ENCODE peak calls at places on chromosomes 11 and 22, in six cellular contexts. X is body of pancreas; J is CD8-positive, alpha-beta memory T cell; C is Peyer's patch; Y is right cardiac atrium; T is AG04450. G is an unnamed sample.

GRCh38 chr22:32698926-32699619 is 102.4 kb upstream of the TIMP3 start:
- DNase-seq in Y (peak; percentile 85), T (no peak), J (no peak), X (no peak), C (no peak), G (no peak)

GRCh38 chr22:49827307-49827852 is 293 bp downstream of the BRD1 start:
- DNase-seq in Y (no peak), J (no peak), X (no peak), T (no peak), C (no peak), G (no peak)

GRCh38 chr11:67656278-67656922 is 5.9 kb upstream of the ACY3 start:
- DNase-seq in J (no peak), X (no peak), Y (no peak), C (no peak), T (no peak), G (no peak)

GRCh38 chr11:77789731-77790476 is 30.6 kb downstream of the RSF1 start:
- DNase-seq in X (no peak), C (no peak), J (no peak), Y (no peak), T (no peak), G (no peak)

GRCh38 chr11:33970984-33971466 is 79.1 kb upstream of the LMO2 start:
- DNase-seq in Y (peak; percentile 39), C (no peak), J (no peak), X (peak; percentile 42), T (peak; percentile 4), G (no peak)

GRCh38 chr11:114296190-114296978 is at the start of gene NNMT:
- DNase-seq in T (peak; percentile 92), C (no peak), Y (peak; percentile 86), X (peak; percentile 38), J (no peak), G (no peak)

GRCh38 chr11:12693485-12694181 is 19.4 kb downstream of the TEAD1 start:
- DNase-seq in T (peak; percentile 94), X (peak; percentile 52), J (no peak), Y (peak; percentile 35), C (peak; percentile 66), G (no peak)

GRCh38 chr11:102323542-102324261 is 6.4 kb downstream of the BIRC3 start:
- DNase-seq in J (no peak), C (no peak), Y (no peak), X (no peak), T (peak; percentile 32), G (no peak)

GRCh38 chr22:38142606-38143005 is 32.1 kb upstream of the BAIAP2L2 start:
- DNase-seq in T (no peak), X (no peak), Y (no peak), J (no peak), C (no peak), G (no peak)

GRCh38 chr22:37933711-37934376 is 19.6 kb downstream of the C22orf23 start:
- DNase-seq in T (peak; percentile 55), X (peak; percentile 93), Y (peak; percentile 92), J (peak; percentile 81), C (peak; percentile 94), G (peak; percentile 65)

GRCh38 chr11:3359092-3359824 is 19.7 kb downstream of the ZNF195 start:
- DNase-seq in Y (no peak), C (no peak), T (no peak), X (no peak), J (no peak), G (no peak)

GRCh38 chr11:3357302-3357701 is 21.6 kb downstream of the ZNF195 start:
- DNase-seq in X (no peak), T (no peak), J (no peak), C (no peak), Y (no peak), G (no peak)

GRCh38 chr11:3357994-3358676 is 20.8 kb downstream of the ZNF195 start:
- DNase-seq in Y (no peak), T (no peak), X (no peak), C (no peak), J (no peak), G (no peak)

GRCh38 chr11:3353066-3353465 is 25.9 kb downstream of the ZNF195 start:
- DNase-seq in J (no peak), X (no peak), Y (no peak), T (no peak), C (no peak), G (no peak)

GRCh38 chr11:3356858-3357257 is 22.1 kb downstream of the ZNF195 start:
- DNase-seq in X (no peak), J (no peak), C (no peak), T (no peak), Y (no peak), G (no peak)
- H3K9me3 ChIP-seq in X (no peaks in the 10 kb centered on the region), J (peaks cover 68% of the 10 kb centered on the region), C (peaks cover 22% of the 10 kb centered on the region), T (peaks cover 69% of the 10 kb centered on the region), Y (peaks cover 23% of the 10 kb centered on the region), G (peaks cover 50% of the 10 kb centered on the region)

DNA sequence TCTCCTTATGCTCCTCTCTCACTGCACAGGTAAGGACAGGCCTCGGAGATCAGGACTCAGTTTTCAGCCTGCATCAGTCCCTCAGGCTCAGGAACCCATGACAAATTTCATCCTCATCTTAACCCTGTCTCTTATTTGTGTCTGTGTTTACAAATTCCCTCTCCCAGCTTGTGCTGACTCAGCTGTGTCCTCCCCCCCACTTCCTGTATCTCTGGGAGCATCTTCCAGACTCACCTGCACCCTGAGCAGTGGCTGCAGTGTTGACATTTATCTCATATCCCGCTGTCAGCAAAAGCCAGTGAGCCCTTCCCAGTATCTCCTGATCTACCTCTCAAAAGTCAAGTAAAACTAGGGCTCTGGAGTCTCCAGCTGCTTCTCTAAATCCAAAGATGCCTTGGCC is 65.6 kb upstream of the VPREB1 start:
- DNase-seq in T (no peak), J (no peak), X (no peak), C (no peak), Y (no peak), G (no peak)
- H3K9me3 ChIP-seq in T (no peaks in the 10 kb centered on the region), J (no peaks in the 10 kb centered on the region), X (no peaks in the 10 kb centered on the region), C (no peaks in the 10 kb centered on the region), Y (no peaks in the 10 kb centered on the region), G (no peaks in the 10 kb centered on the region)

GRCh38 chr22:48359613-48359965 is 1468.1 kb downstream of the BRD1 start:
- DNase-seq in C (no peak), Y (no peak), J (no peak), T (no peak), X (no peak), G (no peak)

GRCh38 chr22:48357196-48357595 is 1470.5 kb downstream of the BRD1 start:
- DNase-seq in C (peak; percentile 33), Y (no peak), J (no peak), X (no peak), T (no peak), G (no peak)

GRCh38 chr22:48358886-48359612 is 1468.6 kb downstream of the BRD1 start:
- DNase-seq in J (no peak), C (no peak), T (no peak), X (no peak), Y (no peak), G (no peak)

GRCh38 chr22:48356731-48357130 is 1470.9 kb downstream of the BRD1 start:
- DNase-seq in X (no peak), Y (no peak), T (no peak), J (no peak), C (peak; percentile 6), G (no peak)

DNA sequence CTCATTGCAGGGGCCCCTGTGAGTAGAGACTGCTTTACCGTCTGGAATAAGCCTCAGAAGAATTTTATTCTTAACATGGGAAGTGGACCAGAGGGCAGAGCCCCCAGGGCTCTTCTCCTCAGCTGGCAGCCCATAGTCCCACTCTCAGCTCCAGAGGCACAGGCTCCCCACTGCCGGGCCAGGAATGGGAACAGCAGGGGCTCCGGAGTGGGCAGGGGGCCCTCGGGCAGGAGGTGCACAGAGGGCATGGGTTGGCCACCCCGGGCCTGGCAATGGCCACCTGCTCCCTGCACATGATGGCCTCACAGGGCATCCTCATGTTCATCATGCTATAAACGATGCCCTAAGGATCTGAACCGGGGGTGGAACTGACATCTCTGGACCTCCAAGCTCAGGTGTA is 1469.7 kb downstream of the BRD1 start:
- DNase-seq in X (no peak), J (no peak), C (no peak), Y (no peak), T (no peak), G (no peak)
- H3K9me3 ChIP-seq in X (no peaks in the 10 kb centered on the region), J (no peaks in the 10 kb centered on the region), C (no peaks in the 10 kb centered on the region), Y (no peaks in the 10 kb centered on the region), T (peaks cover 71% of the 10 kb centered on the region), G (no peaks in the 10 kb centered on the region)

DNA sequence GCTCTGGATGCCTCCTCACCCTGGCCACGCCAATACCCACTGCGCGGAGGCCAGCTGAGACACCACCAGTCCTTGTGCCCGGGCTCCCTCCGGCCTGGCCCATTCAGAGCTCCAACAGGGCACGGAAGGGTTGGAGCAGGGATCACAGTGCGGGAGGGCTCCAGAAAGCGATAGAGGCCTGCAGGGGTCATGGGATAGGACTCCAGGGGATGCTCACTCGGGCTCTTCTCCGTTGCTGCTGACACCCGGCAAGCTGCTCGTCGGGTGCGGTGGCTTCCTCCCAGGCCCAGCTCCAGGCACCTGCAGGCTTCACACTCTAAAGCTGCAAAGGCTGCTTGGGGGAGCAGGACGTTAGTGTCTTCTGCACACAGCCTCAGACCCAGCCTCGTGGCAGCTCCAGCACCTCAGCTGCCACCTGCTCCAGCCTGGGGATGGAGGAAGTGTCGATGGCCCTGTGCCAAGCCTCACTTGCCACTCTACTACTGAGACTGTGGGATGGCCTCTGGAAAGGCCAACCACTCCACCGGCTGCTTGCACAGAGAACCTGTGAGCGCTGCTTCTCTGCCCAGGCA is 10.6 kb downstream of the WNT7B start:
- DNase-seq in J (no peak), Y (no peak), C (no peak), T (no peak), X (peak; percentile 62), G (no peak)
- H3K9me3 ChIP-seq in J (no peaks in the 10 kb centered on the region), Y (no peaks in the 10 kb centered on the region), C (no peaks in the 10 kb centered on the region), T (no peaks in the 10 kb centered on the region), X (no peaks in the 10 kb centered on the region), G (no peaks in the 10 kb centered on the region)

DNA sequence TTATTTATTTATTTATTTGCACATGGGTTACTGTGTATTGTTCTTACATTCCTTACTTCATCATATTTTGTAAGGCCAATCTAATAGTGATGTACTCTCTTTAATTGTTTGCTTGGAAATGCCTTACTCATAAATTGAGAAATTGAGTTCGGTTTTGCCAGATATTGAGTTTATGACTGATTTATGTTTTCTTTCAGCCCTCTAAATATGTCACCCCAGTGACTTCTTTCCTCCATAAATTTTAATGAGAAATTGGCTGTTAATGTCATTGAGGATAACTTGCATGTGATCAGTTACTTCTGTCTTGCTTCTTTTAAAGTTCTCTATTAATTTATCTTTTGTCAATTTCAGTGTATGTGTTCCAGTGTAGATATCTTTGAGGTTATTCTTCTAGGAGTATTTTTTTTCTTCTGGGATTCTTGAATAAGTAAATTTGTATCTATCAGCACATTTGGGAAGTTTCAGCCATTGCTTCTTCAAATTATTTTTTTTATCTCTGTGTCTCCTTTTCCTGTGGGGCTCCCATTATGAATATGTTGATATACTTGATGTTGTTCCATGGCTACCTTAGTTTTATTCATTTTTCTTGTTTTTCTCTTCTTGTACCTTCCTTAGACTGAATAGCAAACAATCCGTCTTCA is 47.8 kb downstream of the XKR3 start:
- DNase-seq in Y (no peak), X (no peak), C (no peak), J (no peak), T (no peak), G (no peak)
- H3K9me3 ChIP-seq in Y (peaks cover 3% of the 10 kb centered on the region), X (no peaks in the 10 kb centered on the region), C (no peaks in the 10 kb centered on the region), J (no peaks in the 10 kb centered on the region), T (peaks cover 31% of the 10 kb centered on the region), G (no peaks in the 10 kb centered on the region)

G was measured in T-helper 17 cell.